ENCODE peak calls at places on chromosomes 11 and 22, in seven cellular contexts. L is SK-N-SH, K is A549, P is K562, I is GM12878, O is H1, U is HepG2. Y is an unnamed sample.

GRCh38 chr11:95485115-95485900 is 254.3 kb upstream of the SESN3 start:
- DNase-seq in L (no peak), K (no peak), P (no peak), I (no peak), O (no peak), U (no peak), Y (no peak)

GRCh38 chr11:41947392-41947791 is 487.9 kb upstream of the LRRC4C start:
- DNase-seq in L (no peak), K (no peak), P (no peak), I (no peak), O (no peak), U (no peak), Y (no peak)

GRCh38 chr11:14253437-14253836 is 105.5 kb downstream of the RRAS2 start:
- DNase-seq in L (no peak), K (no peak), P (no peak), I (no peak), O (no peak), U (no peak), Y (no peak)

GRCh38 chr22:18076060-18076497 is 1.7 kb upstream of the PEX26 start:
- DNase-seq in L (peak; percentile 72), K (peak; percentile 83), P (peak; percentile 74), I (no peak), O (no peak), U (peak; percentile 86), Y (peak; percentile 91)

GRCh38 chr11:46461461-46461927 is 69.9 kb upstream of the CHRM4 start:
- DNase-seq in L (no peak), K (no peak), P (no peak), I (no peak), O (no peak), U (peak; percentile 74), Y (peak; percentile 44)

GRCh38 chr22:46974631-46975585 is 212.5 kb downstream of the TBC1D22A start:
- DNase-seq in L (no peak), K (no peak), P (no peak), I (no peak), O (no peak), U (no peak), Y (no peak)

GRCh38 chr22:48577014-48577690 is 1250.5 kb downstream of the BRD1 start:
- DNase-seq in L (no peak), K (no peak), P (no peak), I (no peak), O (no peak), U (no peak), Y (no peak)

GRCh38 chr11:109508185-109508584 is 86.2 kb downstream of the C11orf87 start:
- DNase-seq in L (peak; percentile 32), K (no peak), P (no peak), I (no peak), O (no peak), U (no peak), Y (no peak)

GRCh38 chr11:86459682-86460460 is 85.2 kb downstream of the CCDC81 start:
- DNase-seq in L (peak; percentile 14), K (peak; percentile 74), P (no peak), I (no peak), O (peak; percentile 29), U (peak; percentile 49), Y (peak; percentile 95)

GRCh38 chr11:20032577-20033265 is 127.6 kb downstream of the DBX1 start:
- DNase-seq in L (no peak), K (no peak), P (no peak), I (no peak), O (no peak), U (no peak), Y (no peak)

GRCh38 chr22:28548411-28548810 is 131.2 kb downstream of the TTC28 start:
- DNase-seq in L (no peak), K (no peak), P (no peak), I (no peak), O (no peak), U (no peak), Y (no peak)

DNA sequence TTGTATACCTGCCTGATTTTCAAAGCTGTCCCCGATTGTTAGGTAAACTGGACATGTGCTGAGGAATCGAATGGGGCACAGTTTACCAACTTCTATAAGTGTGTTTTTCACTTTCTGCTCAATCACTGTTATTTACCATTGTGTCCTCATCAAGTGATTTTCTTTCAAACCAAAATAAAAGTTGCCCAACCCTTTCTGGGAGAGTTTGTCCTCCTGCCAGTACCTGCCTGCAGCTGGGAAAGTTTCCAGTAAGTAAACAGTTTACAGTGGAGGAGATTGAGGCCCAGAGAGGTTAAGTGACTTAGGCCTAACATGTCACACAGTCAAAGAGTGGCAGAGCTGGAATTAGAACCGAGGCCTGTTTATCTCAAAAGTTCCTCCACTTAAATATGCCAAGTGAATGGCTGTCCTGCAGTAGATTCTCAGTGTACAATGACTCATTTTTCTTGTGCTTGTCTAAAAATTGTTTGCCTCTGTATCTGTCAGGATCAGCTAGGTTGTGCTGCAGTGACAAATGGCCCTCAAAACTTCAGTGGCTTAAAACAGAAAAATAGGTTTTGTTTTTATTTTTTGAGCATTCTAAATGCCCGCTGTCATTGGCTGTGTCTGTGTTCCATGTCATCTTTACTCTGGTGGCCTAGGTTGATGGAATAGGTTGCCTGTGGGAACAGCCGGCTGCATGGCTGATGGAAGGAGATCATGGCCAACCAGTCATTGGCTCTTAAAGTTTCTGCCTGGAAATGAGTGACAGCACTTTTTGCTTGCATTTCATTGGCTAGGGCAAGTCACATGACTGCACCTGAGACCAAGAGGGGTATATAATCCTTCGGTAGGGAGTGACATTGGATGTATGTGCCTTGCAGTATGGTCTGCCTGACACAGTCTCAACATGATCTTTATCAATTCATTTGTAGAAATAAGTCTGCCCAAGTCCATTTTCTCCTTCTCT is 61.8 kb upstream of the CRYBB3 start:
- DNase-seq in L (no peak), K (no peak), P (peak; percentile 48), I (peak; percentile 11), O (no peak), U (no peak), Y (no peak)
- TF ChIP-seq RFX5 in L (peak; percentile 94), K (peak; percentile 91), P (peak; percentile 92), I (peak; percentile 83), O (peak; percentile 90), U (peak; percentile 97), Y (peak; percentile 52)

DNA sequence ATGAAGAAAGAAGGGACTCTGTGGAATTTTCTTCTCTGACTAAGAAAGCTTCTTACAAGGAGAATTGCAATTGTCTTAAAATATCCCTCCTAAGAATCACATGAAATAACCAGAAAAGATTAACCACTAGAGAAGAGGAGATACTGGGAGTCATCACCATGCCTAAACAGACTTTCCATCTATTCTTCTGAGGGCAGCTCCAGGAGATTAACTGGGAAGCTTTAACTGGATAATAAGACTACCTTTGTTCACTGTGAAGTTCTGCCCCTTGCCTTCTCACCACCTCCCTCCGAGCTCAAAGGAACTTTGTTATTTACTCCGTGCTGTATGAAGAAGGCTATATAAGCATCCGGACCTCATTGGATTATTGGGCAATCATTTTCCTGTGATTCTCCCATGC is 24.5 kb upstream of the MMP7 start:
- DNase-seq in L (no peak), K (no peak), P (no peak), I (no peak), O (no peak), U (no peak), Y (no peak)
- TF ChIP-seq RFX5 in L (no peak), K (no peak), P (no peak), I (no peak), O (no peak), U (no peak), Y (no peak)

GRCh38 chr11:2708757-2709281 is 9.0 kb upstream of the KCNQ1OT1 start:
- DNase-seq in L (peak; percentile 82), K (no peak), P (no peak), I (no peak), O (no peak), U (no peak), Y (peak; percentile 40)

GRCh38 chr11:2706321-2706720 is 6.5 kb upstream of the KCNQ1OT1 start:
- DNase-seq in L (no peak), K (no peak), P (no peak), I (no peak), O (no peak), U (no peak), Y (no peak)

GRCh38 chr11:2707736-2708135 is 7.9 kb upstream of the KCNQ1OT1 start:
- DNase-seq in L (no peak), K (no peak), P (no peak), I (no peak), O (no peak), U (no peak), Y (no peak)

GRCh38 chr11:2709429-2709828 is 9.6 kb upstream of the KCNQ1OT1 start:
- DNase-seq in L (no peak), K (no peak), P (no peak), I (no peak), O (no peak), U (no peak), Y (peak; percentile 34)

DNA sequence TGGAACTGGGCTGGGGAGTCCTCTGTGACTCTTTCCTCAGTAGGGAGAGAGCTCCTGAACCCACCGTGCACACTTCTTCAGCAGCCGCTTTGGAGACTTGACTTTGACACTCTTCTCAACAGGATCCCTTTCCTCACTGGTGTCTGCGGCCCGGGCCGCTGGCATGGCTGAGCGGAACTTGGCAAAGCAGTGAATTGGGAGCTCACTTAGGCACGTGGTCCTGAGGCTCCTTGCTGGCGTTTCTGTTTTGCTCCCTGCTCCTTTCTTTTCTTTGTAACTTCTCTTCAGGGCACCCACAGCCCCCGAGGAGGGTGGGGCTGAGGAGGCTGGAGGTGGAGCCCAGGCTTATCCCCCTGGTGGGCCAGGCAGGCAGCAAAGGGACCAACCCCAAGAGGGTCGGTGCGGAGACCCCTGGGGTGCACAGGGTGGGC is 8.4 kb upstream of the KCNQ1OT1 start:
- DNase-seq in L (no peak), K (no peak), P (no peak), I (no peak), O (no peak), U (no peak), Y (no peak)
- TF ChIP-seq RFX5 in L (no peak), K (no peak), P (no peak), I (no peak), O (no peak), U (no peak), Y (no peak)

DNA sequence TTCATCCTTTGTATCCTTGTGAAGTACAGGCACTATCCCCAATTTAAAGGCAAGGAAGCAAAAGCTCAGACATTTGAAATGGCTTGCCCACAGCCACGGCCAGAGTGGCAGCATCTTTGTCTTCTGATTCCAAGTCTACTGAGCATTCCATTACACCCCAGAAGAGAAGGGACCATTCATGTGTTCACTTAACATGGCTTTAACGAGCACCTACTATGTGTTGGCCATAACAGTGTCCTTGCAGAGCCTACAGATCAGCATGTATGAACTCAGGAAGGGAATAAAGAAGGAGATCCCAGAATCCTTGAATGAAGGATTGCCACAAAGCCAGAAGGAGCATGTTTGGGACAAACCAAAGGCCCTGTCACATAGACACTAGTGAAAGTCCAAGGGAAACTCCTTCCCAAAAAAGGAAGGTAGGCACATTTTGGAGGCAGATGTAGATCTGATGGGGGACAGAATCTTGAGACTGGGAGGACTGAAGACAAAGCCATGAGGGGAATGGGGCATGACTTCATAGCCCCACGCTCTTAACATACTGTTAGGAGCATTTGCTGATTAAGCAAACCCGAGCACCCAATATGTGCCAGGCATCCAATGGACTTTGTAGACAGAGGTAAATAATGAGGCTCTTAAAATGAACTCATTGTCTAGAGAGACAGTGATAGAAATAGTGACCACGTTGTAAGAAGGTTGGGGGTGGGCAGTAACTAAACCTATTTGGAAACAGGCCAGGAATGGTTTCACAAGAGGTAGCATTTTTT is 54.9 kb downstream of the P4HA3 start:
- DNase-seq in L (no peak), K (no peak), P (no peak), I (no peak), O (no peak), U (peak; percentile 5), Y (no peak)
- TF ChIP-seq RFX5 in L (no peak), K (no peak), P (no peak), I (no peak), O (no peak), U (no peak), Y (no peak)

GRCh38 chr22:40101417-40102101 is 76.2 kb upstream of the TNRC6B start:
- DNase-seq in L (no peak), K (no peak), P (no peak), I (no peak), O (no peak), U (no peak), Y (no peak)
- TF ChIP-seq RFX5 in L (no peak), K (no peak), P (no peak), I (no peak), O (no peak), U (no peak), Y (no peak)

Y was measured in IMR-90.